ENCODE peak calls at places on chromosomes 5 and 9, in six cellular contexts. I is HCT116, M is SK-N-SH, A is GM12878, W is H1, Z is K562. V is an unnamed sample. For H3K4me1, the result is how much of the 10 kb centered on the place peaks cover.

GRCh38 chr9:129640086-129640870 is 1.7 kb downstream of the ASB6 start:
- DNase-seq in Z (no peak), W (no peak), I (no peak), A (no peak), M (peak), V (no peak)

GRCh38 chr9:4769321-4770080 is 23.2 kb upstream of the RCL1 start:
- DNase-seq in W (peak), M (no peak), I (no peak), A (no peak), Z (peak), V (no peak)

GRCh38 chr5:132466453-132467291 is 23.9 kb downstream of the IRF1 start:
- DNase-seq in A (peak), Z (no peak), I (no peak), W (no peak), M (no peak), V (no peak)

GRCh38 chr5:135842737-135843136 is 8.3 kb downstream of the SLC25A48 start:
- DNase-seq in Z (no peak), A (no peak), M (no peak), W (no peak), I (no peak), V (no peak)

GRCh38 chr5:148687427-148687826 is 33.1 kb upstream of the HTR4 start:
- DNase-seq in W (peak), A (no peak), M (no peak), I (peak), Z (peak), V (peak)

GRCh38 chr9:129014611-129015010 is 13.5 kb downstream of the SH3GLB2 start:
- DNase-seq in I (no peak), W (no peak), A (no peak), Z (no peak), M (no peak), V (no peak)

GRCh38 chr5:154541553-154541952 is 63.5 kb upstream of the HAND1 start:
- DNase-seq in I (peak), A (no peak), Z (no peak), W (peak), M (no peak), V (no peak)

GRCh38 chr5:1720396-1721110 is 79.1 kb downstream of the MRPL36 start:
- DNase-seq in M (no peak), W (peak), A (no peak), I (no peak), Z (no peak), V (no peak)

GRCh38 chr9:74404620-74405019 is 92.5 kb upstream of the RORB start:
- DNase-seq in Z (no peak), A (no peak), I (no peak), W (no peak), M (no peak), V (no peak)

GRCh38 chr9:93058357-93059096 is at the start of gene SUSD3:
- DNase-seq in A (peak), M (peak), Z (peak), W (peak), I (peak), V (peak)

GRCh38 chr5:90878081-90878480 is 319.5 kb downstream of the ADGRV1 start:
- DNase-seq in Z (no peak), W (no peak), M (no peak), I (no peak), A (no peak), V (no peak)

GRCh38 chr9:101711330-101711941 is 27.0 kb downstream of the GRIN3A start:
- DNase-seq in Z (peak), W (peak), A (no peak), I (no peak), M (peak), V (peak)

GRCh38 chr5:142432369-142432863 is 107.6 kb upstream of the SPRY4 start:
- DNase-seq in W (no peak), A (no peak), M (no peak), I (no peak), Z (no peak), V (no peak)

GRCh38 chr9:95752129-95752731 is 123.3 kb upstream of the ERCC6L2 start:
- DNase-seq in W (peak), A (no peak), Z (no peak), I (no peak), M (no peak), V (no peak)

GRCh38 chr9:71608825-71609452 is 159.4 kb downstream of the CEMIP2 start:
- DNase-seq in M (no peak), A (no peak), Z (no peak), W (peak), I (no peak), V (peak)

GRCh38 chr9:106420511-106420944 is 442.4 kb upstream of the ZNF462 start:
- DNase-seq in Z (no peak), I (no peak), W (no peak), M (no peak), A (peak), V (no peak)

GRCh38 chr9:131121346-131121745 is 4.0 kb upstream of the NUP214 start:
- DNase-seq in M (no peak), Z (no peak), A (no peak), I (no peak), W (no peak), V (no peak)

GRCh38 chr5:55438931-55439477 is 95.8 kb downstream of the PLPP1 start:
- DNase-seq in Z (no peak), W (no peak), A (no peak), I (no peak), M (no peak), V (no peak)

GRCh38 chr5:96601811-96602244 is 60.3 kb upstream of the CAST start:
- DNase-seq in I (peak), W (peak), A (peak), Z (peak), M (peak), V (peak)

GRCh38 chr5:66642538-66642937 is 46.3 kb downstream of the MAST4 start:
- DNase-seq in Z (no peak), A (no peak), M (no peak), W (no peak), I (no peak), V (no peak)

GRCh38 chr5:168578506-168579205 is 512 bp downstream of the PANK3 start:
- DNase-seq in W (peak), I (no peak), A (no peak), M (peak), Z (no peak), V (peak)

GRCh38 chr9:132543960-132544359 is 38.4 kb upstream of the BARHL1 start:
- DNase-seq in A (no peak), Z (no peak), I (no peak), M (no peak), W (no peak), V (no peak)

DNA sequence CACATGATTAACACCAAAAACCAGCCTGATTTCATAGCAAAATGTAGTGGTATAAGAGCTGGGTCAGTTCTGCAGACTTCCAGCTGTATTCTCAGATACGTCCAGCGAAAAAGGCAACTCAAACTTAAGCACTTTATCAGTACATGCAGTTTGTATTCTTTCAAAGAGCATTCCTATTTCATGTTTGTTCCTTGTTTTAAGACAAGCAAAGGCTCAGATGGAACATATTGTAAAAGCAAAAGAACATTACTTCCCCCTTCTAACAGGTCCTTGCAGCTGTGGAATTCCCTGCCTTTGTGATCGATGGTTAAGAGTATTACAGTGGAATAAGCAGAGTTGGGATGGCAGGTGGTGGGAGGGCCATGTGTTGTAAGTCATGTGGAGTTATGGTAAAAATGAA is 86.3 kb upstream of the GRHPR start:
- DNase-seq in I (no peak), Z (no peak), A (no peak), W (no peak), M (no peak), V (no peak)
- H3K4me1 ChIP-seq in I (under half), Z (under half), A (under half), W (under half), M (under half), V (under half)

DNA sequence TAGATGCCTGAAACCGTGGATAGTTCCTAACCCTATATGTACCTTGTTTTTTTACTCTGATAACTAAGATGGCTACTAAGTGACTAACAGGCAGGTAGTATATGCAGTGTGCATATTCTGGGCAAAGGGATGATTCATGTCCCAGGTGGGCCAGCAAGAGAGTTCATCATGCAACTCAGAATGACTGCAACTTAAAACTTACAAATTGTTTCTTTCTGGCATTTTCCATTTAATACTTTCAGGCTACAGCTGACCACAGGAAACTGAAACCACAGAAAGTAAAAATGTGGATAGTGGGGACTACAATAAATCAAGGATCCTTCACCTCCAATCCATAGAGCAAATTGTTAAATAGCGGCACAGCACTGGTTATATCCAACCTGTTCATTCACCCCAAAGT is 30.7 kb upstream of the VCAN start:
- DNase-seq in I (no peak), Z (no peak), W (no peak), A (no peak), M (no peak), V (no peak)
- TF ChIP-seq YY1 in I (no peak), Z (no peak), W (no peak), A (no peak), M (no peak), V (no peak)

GRCh38 chr5:82330506-82330905 is 52.4 kb upstream of the RPS23 start:
- DNase-seq in I (no peak), M (no peak), W (no peak), A (no peak), Z (no peak), V (no peak)

GRCh38 chr5:82332064-82332855 is 54.1 kb upstream of the RPS23 start:
- DNase-seq in M (no peak), W (no peak), Z (no peak), A (no peak), I (no peak), V (no peak)

GRCh38 chr5:82332889-82333619 is 54.9 kb upstream of the RPS23 start:
- DNase-seq in A (no peak), M (no peak), Z (no peak), W (no peak), I (no peak), V (no peak)

GRCh38 chr5:82330921-82331320 is 52.8 kb upstream of the RPS23 start:
- DNase-seq in W (no peak), M (no peak), I (no peak), A (no peak), Z (no peak), V (no peak)

GRCh38 chr5:82331557-82331956 is 53.4 kb upstream of the RPS23 start:
- DNase-seq in Z (no peak), M (peak), I (no peak), A (no peak), W (no peak), V (no peak)
- H3K4me1 ChIP-seq in Z (under half), M (under half), I (under half), A (under half), W (under half), V (under half)

GRCh38 chr9:87238545-87238944 is 259.1 kb upstream of the DAPK1 start:
- DNase-seq in A (no peak), Z (no peak), W (no peak), I (no peak), M (no peak), V (no peak)

GRCh38 chr9:87236546-87236945 is 261.1 kb upstream of the DAPK1 start:
- DNase-seq in A (no peak), I (no peak), W (no peak), Z (no peak), M (no peak), V (no peak)

GRCh38 chr9:87234854-87235253 is 262.8 kb upstream of the DAPK1 start:
- DNase-seq in M (no peak), W (no peak), Z (no peak), I (no peak), A (no peak), V (no peak)

GRCh38 chr9:87239312-87239711 is 258.4 kb upstream of the DAPK1 start:
- DNase-seq in I (no peak), A (no peak), W (no peak), Z (no peak), M (no peak), V (no peak)

GRCh38 chr9:87237337-87237736 is 260.3 kb upstream of the DAPK1 start:
- DNase-seq in A (no peak), W (no peak), I (no peak), Z (no peak), M (no peak), V (no peak)
- TF ChIP-seq YY1 in A (no peak), W (no peak), I (no peak), Z (no peak), M (no peak), V (no peak)

GRCh38 chr5:74542477-74542876 is 98.1 kb downstream of the ENC1 start:
- DNase-seq in A (no peak), I (no peak), W (no peak), M (no peak), Z (no peak), V (no peak)

GRCh38 chr5:74540582-74540981 is 99.9 kb downstream of the ENC1 start:
- DNase-seq in W (no peak), I (no peak), Z (no peak), A (no peak), M (no peak), V (peak)

GRCh38 chr5:74538206-74538661 is 102.3 kb downstream of the ENC1 start:
- DNase-seq in Z (no peak), A (no peak), M (no peak), I (no peak), W (no peak), V (no peak)

GRCh38 chr5:74541381-74541781 is 99.1 kb downstream of the ENC1 start:
- DNase-seq in W (no peak), M (no peak), Z (no peak), I (no peak), A (no peak), V (no peak)

GRCh38 chr5:74539986-74540385 is 100.5 kb downstream of the ENC1 start:
- DNase-seq in I (no peak), Z (no peak), A (no peak), W (no peak), M (no peak), V (no peak)
- H3K4me1 ChIP-seq in I (under half), Z (under half), A (under half), W (under half), M (under half), V (under half)

GRCh38 chr9:100084734-100085133 is 14.1 kb downstream of the ERP44 start:
- DNase-seq in I (no peak), M (no peak), Z (no peak), W (no peak), A (peak), V (no peak)
- TF ChIP-seq YY1 in I (no peak), M (no peak), Z (no peak), W (no peak), A (no peak), V (no peak)

DNA sequence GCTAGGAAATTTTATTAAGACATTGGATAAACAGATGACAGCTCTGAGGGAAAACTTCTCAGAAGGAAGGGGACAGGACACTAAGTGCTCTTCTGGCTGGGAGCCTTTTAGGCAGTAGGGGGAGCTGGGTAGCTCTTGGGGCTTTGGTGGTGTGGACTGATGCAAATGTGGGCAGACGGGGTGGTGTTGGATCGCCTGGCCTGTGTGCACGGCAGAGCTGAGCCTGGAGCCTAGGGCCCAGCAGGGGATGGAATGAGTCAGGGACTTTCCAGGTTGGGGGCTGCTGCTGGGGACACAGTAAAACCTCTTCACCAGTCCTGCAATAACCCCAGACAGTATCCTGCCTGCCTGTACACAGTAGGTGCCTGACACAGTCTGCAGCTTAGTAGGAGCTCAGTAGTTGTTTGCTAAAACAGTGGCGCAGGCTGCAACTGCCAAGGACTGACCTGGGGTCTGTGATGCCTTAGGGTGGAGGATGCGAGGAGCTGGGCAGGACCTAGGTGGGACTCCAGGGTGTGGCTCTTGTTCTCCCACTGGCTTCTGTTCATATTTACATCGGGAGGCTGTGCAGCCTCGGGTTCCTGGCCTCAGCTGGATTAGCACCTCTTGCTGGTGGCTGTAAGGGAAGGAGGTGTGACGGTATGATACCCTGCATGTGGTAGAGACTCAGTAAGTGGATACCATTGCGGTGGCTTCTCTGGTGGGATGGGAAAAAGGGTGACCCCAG is 83.8 kb downstream of the DAB2IP start:
- DNase-seq in A (no peak), I (no peak), W (peak), M (no peak), Z (peak), V (peak)
- H3K4me1 ChIP-seq in A (under half), I (under half), W (under half), M (half or more), Z (under half), V (under half)